ENCODE peak calls at places on chromosomes 7 and 10, in eight cellular contexts. Q is NB4, O is lower leg skin, R is ovary, W is adrenal gland, J is transverse colon, D is testis, S is esophagus squamous epithelium. Z is an unnamed sample.
A peak's percentile ranks its signal among the peaks of the same experiment; 100 is the strongest.

GRCh38 chr7:128010392-128011078 is 20.7 kb downstream of the LRRC4 start:
- DNase-seq in W (no peak), Q (peak; percentile 29), D (no peak), S (no peak), O (peak; percentile 63), R (no peak), J (no peak), Z (peak; percentile 55)

GRCh38 chr10:69179089-69179742 is 818 bp upstream of the SUPV3L1 start:
- DNase-seq in O (no peak), W (peak; percentile 61), J (peak; percentile 14), S (no peak), R (peak; percentile 33), Q (no peak), D (no peak), Z (peak; percentile 90)

GRCh38 chr7:21923663-21924062 is 22.0 kb downstream of the CDCA7L start:
- DNase-seq in Q (no peak), W (no peak), O (no peak), J (no peak), S (no peak), R (no peak), D (no peak), Z (no peak)

GRCh38 chr7:112449902-112450806 is at the start of gene IFRD1:
- DNase-seq in S (peak; percentile 94), Q (peak; percentile 100), J (peak; percentile 99), W (peak; percentile 100), O (peak; percentile 100), R (peak; percentile 99), D (peak; percentile 100), Z (peak; percentile 97)

GRCh38 chr7:27239780-27240731 is 2.5 kb upstream of the EVX1 start:
- DNase-seq in J (no peak), S (no peak), W (no peak), Q (no peak), R (no peak), O (no peak), D (no peak), Z (no peak)

GRCh38 chr7:132553031-132553430 is 23.2 kb downstream of the PLXNA4 start:
- DNase-seq in Q (no peak), R (no peak), S (no peak), W (no peak), D (no peak), J (no peak), O (no peak), Z (no peak)

GRCh38 chr10:10294801-10295515 is 722.7 kb upstream of the CELF2 start:
- DNase-seq in D (no peak), S (no peak), W (no peak), O (no peak), Q (no peak), R (no peak), J (no peak), Z (no peak)

GRCh38 chr10:87976101-87976743 is 112.8 kb downstream of the PTEN start:
- DNase-seq in S (no peak), O (no peak), R (no peak), Q (no peak), D (no peak), J (no peak), W (no peak), Z (no peak)

GRCh38 chr10:117543999-117544728 is 1.6 kb downstream of the EMX2 start:
- DNase-seq in O (peak; percentile 61), S (no peak), Q (no peak), W (no peak), J (no peak), D (no peak), R (peak; percentile 48), Z (no peak)

GRCh38 chr10:59674211-59674836 is 35.3 kb downstream of the SLC16A9 start:
- DNase-seq in R (no peak), S (no peak), J (peak; percentile 58), D (no peak), W (no peak), O (no peak), Q (no peak), Z (no peak)

GRCh38 chr10:98344589-98345038 is 70.4 kb downstream of the PYROXD2 start:
- DNase-seq in R (peak; percentile 30), S (no peak), W (peak; percentile 86), Q (no peak), J (peak; percentile 56), O (peak; percentile 95), D (peak; percentile 23), Z (no peak)

GRCh38 chr10:132421377-132422168 is 24.6 kb downstream of the PWWP2B start:
- DNase-seq in J (peak; percentile 90), O (peak; percentile 95), S (no peak), Q (peak; percentile 92), R (peak; percentile 77), W (peak; percentile 93), D (peak; percentile 88), Z (peak; percentile 65)

GRCh38 chr7:139618482-139619366 is 95.2 kb downstream of the CLEC2L start:
- DNase-seq in O (peak; percentile 79), R (peak; percentile 43), Q (peak; percentile 78), W (peak; percentile 75), S (no peak), D (peak; percentile 58), J (peak; percentile 35), Z (peak; percentile 21)

GRCh38 chr7:45978010-45978681 is 57.1 kb upstream of the IGFBP3 start:
- DNase-seq in J (no peak), S (no peak), O (peak; percentile 46), D (no peak), Q (peak; percentile 43), R (no peak), W (peak; percentile 81), Z (no peak)

GRCh38 chr7:100544949-100545635 is 6.1 kb downstream of the AGFG2 start:
- DNase-seq in O (no peak), W (peak; percentile 57), J (no peak), S (no peak), R (no peak), D (no peak), Q (no peak), Z (no peak)

GRCh38 chr10:86652361-86653202 is 1.8 kb upstream of the OPN4 start:
- DNase-seq in S (no peak), D (no peak), J (peak; percentile 5), O (peak; percentile 81), R (no peak), Q (no peak), W (no peak), Z (no peak)

GRCh38 chr7:16846611-16847165 is 35.1 kb downstream of the AGR3 start:
- DNase-seq in R (no peak), J (no peak), O (no peak), D (no peak), S (no peak), Q (no peak), W (no peak), Z (no peak)

GRCh38 chr7:116271980-116272886 is 61.9 kb downstream of the TES start:
- DNase-seq in R (peak; percentile 23), O (no peak), J (peak; percentile 21), D (no peak), W (no peak), S (no peak), Q (no peak), Z (no peak)

GRCh38 chr10:43211030-43211429 is 55.8 kb downstream of the RASGEF1A start:
- DNase-seq in J (no peak), Q (peak; percentile 68), R (no peak), W (no peak), O (peak; percentile 59), S (no peak), D (peak; percentile 45), Z (no peak)

GRCh38 chr10:114166053-114166452 is 8.0 kb downstream of the CCDC186 start:
- DNase-seq in D (no peak), R (no peak), O (no peak), S (no peak), J (no peak), W (no peak), Q (no peak), Z (no peak)

GRCh38 chr10:112826018-112826697 is 123.9 kb upstream of the TCF7L2 start:
- DNase-seq in R (no peak), J (no peak), D (no peak), W (no peak), O (no peak), Q (no peak), S (no peak), Z (no peak)

GRCh38 chr10:124725791-124726190 is 18.4 kb downstream of the FAM53B start:
- DNase-seq in R (no peak), D (peak; percentile 9), Q (no peak), J (no peak), W (peak; percentile 35), S (no peak), O (peak; percentile 68), Z (no peak)

GRCh38 chr10:12121673-12122072 is 7.8 kb upstream of the SEC61A2 start:
- DNase-seq in D (no peak), W (no peak), R (no peak), J (no peak), O (no peak), S (no peak), Q (no peak), Z (no peak)

GRCh38 chr7:157239571-157240270 is 97.1 kb upstream of the DNAJB6 start:
- DNase-seq in R (no peak), S (no peak), D (no peak), W (no peak), J (no peak), O (no peak), Q (no peak), Z (no peak)
- TF ChIP-seq POLR2A in R (no peak), S (no peak), D (no peak), W (no peak), J (no peak), O (no peak), Q (no peak), Z (no peak)

GRCh38 chr7:51327287-51327717 is 10.7 kb upstream of the COBL start:
- DNase-seq in R (no peak), S (no peak), Q (no peak), D (no peak), O (peak; percentile 40), W (no peak), J (no peak), Z (no peak)
- TF ChIP-seq POLR2A in R (no peak), S (no peak), Q (no peak), D (no peak), O (no peak), W (no peak), J (no peak), Z (no peak)

DNA sequence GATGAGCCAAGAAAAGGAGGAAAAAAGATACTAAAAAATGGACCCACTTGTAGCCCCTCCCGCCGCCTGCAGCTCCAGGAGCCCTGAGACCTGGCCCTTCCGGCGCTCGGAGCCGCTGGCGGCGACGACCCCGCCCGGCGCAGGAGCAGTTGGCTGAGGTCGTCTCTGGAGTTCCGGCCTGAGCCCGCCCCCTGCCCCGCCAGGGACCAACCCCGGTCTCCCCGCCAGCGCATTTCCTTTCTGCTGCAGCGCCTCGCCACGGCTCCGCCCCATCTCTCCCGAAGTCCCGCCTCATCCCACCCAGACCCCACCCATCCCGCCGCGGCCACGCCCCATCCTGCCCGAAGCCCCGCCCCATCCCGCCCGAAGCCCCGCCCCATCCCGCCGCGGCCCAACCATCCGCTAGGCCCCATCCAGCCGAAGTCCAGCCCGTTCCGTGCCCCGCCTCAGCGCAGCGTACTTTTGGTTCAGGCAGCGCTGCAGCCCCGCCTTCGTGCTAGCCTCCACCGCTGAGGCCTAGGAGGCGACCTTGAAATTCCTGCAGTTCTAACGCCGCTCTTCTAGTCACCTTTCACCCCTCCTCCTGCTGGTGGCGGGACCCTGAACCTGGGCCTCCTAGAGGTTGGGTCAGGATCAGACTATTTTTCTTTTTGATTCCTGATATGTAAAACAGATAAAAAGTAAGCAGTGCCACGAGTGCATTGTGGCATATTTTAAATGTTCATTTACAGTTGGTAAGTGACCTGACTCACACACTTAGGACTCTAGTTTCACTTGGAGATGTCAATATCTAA is at the start of gene STN1:
- DNase-seq in R (peak; percentile 98), W (peak; percentile 98), Q (peak; percentile 98), O (peak; percentile 99), S (peak; percentile 80), J (peak; percentile 98), D (peak; percentile 98), Z (peak; percentile 98)
- TF ChIP-seq POLR2A in R (peak; percentile 83), W (peak; percentile 98), Q (peak; percentile 67), O (peak; percentile 88), S (peak; percentile 89), J (peak; percentile 99), D (peak; percentile 61), Z (peak; percentile 87)

GRCh38 chr7:64914557-64914956 is 11.5 kb downstream of the ZNF273 start:
- DNase-seq in W (no peak), Q (no peak), J (no peak), S (no peak), O (no peak), D (no peak), R (no peak), Z (peak; percentile 69)
- TF ChIP-seq POLR2A in W (no peak), Q (no peak), J (no peak), S (no peak), O (no peak), D (no peak), R (no peak), Z (no peak)

Z was measured in erythroblast.